ENCODE peak calls at places on chromosomes 1 and 21, in eight cellular contexts. One of them, this sample, is unnamed.

GRCh38 chr1:68328485-68328884 is 96.2 kb upstream of the WLS start:
- DNase-seq in CD8-positive, alpha-beta T cell: no peak
- DNase-seq in A549: no peak
- DNase-seq in breast epithelium: no peak
- DNase-seq in BJ: no peak
- DNase-seq in bronchial epithelial cell: no peak
- DNase-seq in fibroblast of the aortic adventitia: peak
- DNase-seq in HCT116: no peak
- DNase-seq in this sample: no peak

GRCh38 chr1:244439391-244440032 is 12.2 kb downstream of the ADSS2 start:
- DNase-seq in CD8-positive, alpha-beta T cell: no peak
- DNase-seq in A549: no peak
- DNase-seq in breast epithelium: no peak
- DNase-seq in BJ: no peak
- DNase-seq in bronchial epithelial cell: no peak
- DNase-seq in fibroblast of the aortic adventitia: no peak
- DNase-seq in HCT116: no peak
- DNase-seq in this sample: no peak

GRCh38 chr1:243890576-243890975 is 40.5 kb upstream of the AKT3 start:
- DNase-seq in CD8-positive, alpha-beta T cell: no peak
- DNase-seq in A549: no peak
- DNase-seq in breast epithelium: no peak
- DNase-seq in BJ: peak
- DNase-seq in bronchial epithelial cell: peak
- DNase-seq in fibroblast of the aortic adventitia: peak
- DNase-seq in HCT116: no peak
- DNase-seq in this sample: peak

GRCh38 chr21:35027558-35028450 is 21.3 kb downstream of the RUNX1 start:
- DNase-seq in CD8-positive, alpha-beta T cell: no peak
- DNase-seq in A549: no peak
- DNase-seq in breast epithelium: no peak
- DNase-seq in BJ: no peak
- DNase-seq in bronchial epithelial cell: no peak
- DNase-seq in fibroblast of the aortic adventitia: no peak
- DNase-seq in HCT116: no peak
- DNase-seq in this sample: no peak

GRCh38 chr1:44947060-44947773 is 39.2 kb downstream of the EIF2B3 start:
- DNase-seq in CD8-positive, alpha-beta T cell: no peak
- DNase-seq in A549: no peak
- DNase-seq in breast epithelium: no peak
- DNase-seq in BJ: peak
- DNase-seq in bronchial epithelial cell: no peak
- DNase-seq in fibroblast of the aortic adventitia: peak
- DNase-seq in HCT116: no peak
- DNase-seq in this sample: peak

GRCh38 chr1:244778356-244778755 is 57.1 kb upstream of the COX20 start:
- DNase-seq in CD8-positive, alpha-beta T cell: no peak
- DNase-seq in A549: peak
- DNase-seq in breast epithelium: no peak
- DNase-seq in BJ: peak
- DNase-seq in bronchial epithelial cell: peak
- DNase-seq in fibroblast of the aortic adventitia: peak
- DNase-seq in HCT116: peak
- DNase-seq in this sample: peak

GRCh38 chr1:25556791-25557476 is 13.5 kb downstream of the LDLRAP1 start:
- DNase-seq in CD8-positive, alpha-beta T cell: peak
- DNase-seq in A549: no peak
- DNase-seq in breast epithelium: no peak
- DNase-seq in BJ: no peak
- DNase-seq in bronchial epithelial cell: peak
- DNase-seq in fibroblast of the aortic adventitia: peak
- DNase-seq in HCT116: no peak
- DNase-seq in this sample: peak

GRCh38 chr21:45630876-45631275 is 12.6 kb upstream of the PCBP3 start:
- DNase-seq in CD8-positive, alpha-beta T cell: no peak
- DNase-seq in A549: no peak
- DNase-seq in breast epithelium: no peak
- DNase-seq in BJ: no peak
- DNase-seq in bronchial epithelial cell: no peak
- DNase-seq in fibroblast of the aortic adventitia: no peak
- DNase-seq in HCT116: no peak
- DNase-seq in this sample: no peak

GRCh38 chr1:9294440-9294773 is 1.7 kb downstream of the SPSB1 start:
- DNase-seq in CD8-positive, alpha-beta T cell: no peak
- DNase-seq in A549: no peak
- DNase-seq in breast epithelium: no peak
- DNase-seq in BJ: no peak
- DNase-seq in bronchial epithelial cell: peak
- DNase-seq in fibroblast of the aortic adventitia: peak
- DNase-seq in HCT116: no peak
- DNase-seq in this sample: peak

GRCh38 chr1:190043655-190044054 is 434.0 kb downstream of the BRINP3 start:
- DNase-seq in CD8-positive, alpha-beta T cell: no peak
- DNase-seq in A549: no peak
- DNase-seq in breast epithelium: no peak
- DNase-seq in BJ: no peak
- DNase-seq in bronchial epithelial cell: no peak
- DNase-seq in fibroblast of the aortic adventitia: no peak
- DNase-seq in HCT116: no peak
- DNase-seq in this sample: no peak

GRCh38 chr1:20604678-20605077 is 15.8 kb downstream of the CDA start:
- DNase-seq in CD8-positive, alpha-beta T cell: no peak
- DNase-seq in A549: no peak
- DNase-seq in breast epithelium: no peak
- DNase-seq in BJ: no peak
- DNase-seq in bronchial epithelial cell: peak
- DNase-seq in fibroblast of the aortic adventitia: no peak
- DNase-seq in HCT116: no peak
- DNase-seq in this sample: no peak

GRCh38 chr1:76677775-76678405 is 189.4 kb upstream of the ST6GALNAC5 start:
- DNase-seq in CD8-positive, alpha-beta T cell: no peak
- DNase-seq in A549: no peak
- DNase-seq in breast epithelium: no peak
- DNase-seq in BJ: no peak
- DNase-seq in bronchial epithelial cell: no peak
- DNase-seq in fibroblast of the aortic adventitia: no peak
- DNase-seq in HCT116: no peak
- DNase-seq in this sample: no peak

GRCh38 chr1:19734472-19734999 is 65.2 kb downstream of the TMCO4 start:
- DNase-seq in CD8-positive, alpha-beta T cell: no peak
- DNase-seq in A549: no peak
- DNase-seq in breast epithelium: no peak
- DNase-seq in BJ: no peak
- DNase-seq in bronchial epithelial cell: no peak
- DNase-seq in fibroblast of the aortic adventitia: peak
- DNase-seq in HCT116: no peak
- DNase-seq in this sample: peak

GRCh38 chr1:15592285-15592684 is 7.4 kb upstream of the AGMAT start:
- DNase-seq in CD8-positive, alpha-beta T cell: no peak
- DNase-seq in A549: no peak
- DNase-seq in breast epithelium: no peak
- DNase-seq in BJ: no peak
- DNase-seq in bronchial epithelial cell: peak
- DNase-seq in fibroblast of the aortic adventitia: no peak
- DNase-seq in HCT116: no peak
- DNase-seq in this sample: no peak

GRCh38 chr1:117033149-117033548 is 27.0 kb upstream of the TTF2 start:
- DNase-seq in CD8-positive, alpha-beta T cell: no peak
- DNase-seq in A549: no peak
- DNase-seq in breast epithelium: no peak
- DNase-seq in BJ: no peak
- DNase-seq in bronchial epithelial cell: no peak
- DNase-seq in fibroblast of the aortic adventitia: no peak
- DNase-seq in HCT116: no peak
- DNase-seq in this sample: no peak

GRCh38 chr1:178798232-178798861 is 72.5 kb downstream of the ANGPTL1 start:
- DNase-seq in CD8-positive, alpha-beta T cell: no peak
- DNase-seq in A549: no peak
- DNase-seq in breast epithelium: no peak
- DNase-seq in BJ: no peak
- DNase-seq in bronchial epithelial cell: no peak
- DNase-seq in fibroblast of the aortic adventitia: no peak
- DNase-seq in HCT116: no peak
- DNase-seq in this sample: no peak

GRCh38 chr1:225767591-225768540 is 9.8 kb upstream of the SRP9 start:
- DNase-seq in CD8-positive, alpha-beta T cell: no peak
- DNase-seq in A549: no peak
- DNase-seq in breast epithelium: peak
- DNase-seq in BJ: no peak
- DNase-seq in bronchial epithelial cell: peak
- DNase-seq in fibroblast of the aortic adventitia: peak
- DNase-seq in HCT116: no peak
- DNase-seq in this sample: peak

GRCh38 chr1:39995973-39996393 is 41.0 kb downstream of the MFSD2A start:
- DNase-seq in CD8-positive, alpha-beta T cell: peak
- DNase-seq in A549: no peak
- DNase-seq in breast epithelium: no peak
- DNase-seq in BJ: no peak
- DNase-seq in bronchial epithelial cell: no peak
- DNase-seq in fibroblast of the aortic adventitia: no peak
- DNase-seq in HCT116: no peak
- DNase-seq in this sample: no peak

GRCh38 chr1:56468472-56468871 is 110.9 kb downstream of the PLPP3 start:
- DNase-seq in CD8-positive, alpha-beta T cell: no peak
- DNase-seq in A549: no peak
- DNase-seq in breast epithelium: no peak
- DNase-seq in BJ: no peak
- DNase-seq in bronchial epithelial cell: no peak
- DNase-seq in fibroblast of the aortic adventitia: no peak
- DNase-seq in HCT116: no peak
- DNase-seq in this sample: peak

GRCh38 chr1:36024761-36025303 is 59.1 kb upstream of the TEKT2 start:
- DNase-seq in CD8-positive, alpha-beta T cell: no peak
- DNase-seq in A549: no peak
- DNase-seq in breast epithelium: no peak
- DNase-seq in BJ: no peak
- DNase-seq in bronchial epithelial cell: no peak
- DNase-seq in fibroblast of the aortic adventitia: no peak
- DNase-seq in HCT116: no peak
- DNase-seq in this sample: no peak

GRCh38 chr1:93750946-93751345 is 69.3 kb upstream of the BCAR3 start:
- DNase-seq in CD8-positive, alpha-beta T cell: no peak
- DNase-seq in A549: no peak
- DNase-seq in breast epithelium: no peak
- DNase-seq in BJ: no peak
- DNase-seq in bronchial epithelial cell: no peak
- DNase-seq in fibroblast of the aortic adventitia: no peak
- DNase-seq in HCT116: no peak
- DNase-seq in this sample: no peak

GRCh38 chr1:2535981-2536380 is 5.9 kb upstream of the HES5 start:
- DNase-seq in CD8-positive, alpha-beta T cell: no peak
- DNase-seq in A549: no peak
- DNase-seq in breast epithelium: no peak
- DNase-seq in BJ: no peak
- DNase-seq in bronchial epithelial cell: no peak
- DNase-seq in fibroblast of the aortic adventitia: no peak
- DNase-seq in HCT116: no peak
- DNase-seq in this sample: no peak
- TF ChIP-seq CTCF in CD8-positive, alpha-beta T cell: no peak
- TF ChIP-seq CTCF in A549: no peak
- TF ChIP-seq CTCF in breast epithelium: no peak
- TF ChIP-seq CTCF in BJ: no peak
- TF ChIP-seq CTCF in bronchial epithelial cell: no peak
- TF ChIP-seq CTCF in fibroblast of the aortic adventitia: no peak
- TF ChIP-seq CTCF in HCT116: no peak
- TF ChIP-seq CTCF in this sample: no peak

DNA sequence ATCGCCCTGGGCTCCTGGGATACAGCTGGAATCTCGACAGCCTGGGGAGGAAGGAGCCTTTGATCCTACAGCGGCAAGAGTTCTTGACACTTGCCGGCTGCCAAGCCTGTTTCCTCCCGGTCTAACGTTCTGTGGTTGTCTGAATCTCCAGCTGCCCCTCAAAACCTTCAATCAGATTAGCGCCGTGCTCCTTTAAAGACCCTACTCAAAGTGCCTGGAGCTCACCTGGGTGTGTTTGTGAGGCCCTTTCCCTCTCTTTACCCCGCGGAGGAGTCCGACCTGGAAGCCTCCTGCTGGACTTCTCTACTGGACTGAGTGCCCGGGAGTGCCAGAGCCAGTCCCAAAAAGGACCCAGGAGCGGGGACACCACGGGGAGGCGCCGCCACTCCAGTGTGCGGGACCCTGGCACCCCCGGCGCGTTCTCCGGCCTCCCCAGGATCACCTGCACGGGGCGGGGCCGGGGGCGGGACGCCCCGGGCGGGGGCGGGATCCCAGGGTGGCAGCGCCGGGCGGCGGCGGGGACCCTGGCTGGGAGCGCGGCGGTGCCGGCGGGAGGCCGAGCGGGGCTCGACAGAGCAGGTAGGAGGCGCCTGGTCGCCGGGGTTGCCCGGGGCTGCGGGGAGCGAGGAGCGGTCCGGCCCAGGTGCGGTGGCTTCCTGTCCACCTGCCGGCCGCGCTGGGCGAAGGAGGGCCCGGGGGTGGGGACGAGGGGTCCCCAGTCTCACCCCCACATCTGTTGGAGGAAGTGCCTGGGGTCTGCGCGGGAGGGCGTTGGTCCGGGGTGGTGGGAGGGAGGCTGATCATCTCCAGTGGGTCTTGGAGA is at the start of gene NCMAP:
- DNase-seq in CD8-positive, alpha-beta T cell: peak
- DNase-seq in A549: no peak
- DNase-seq in breast epithelium: no peak
- DNase-seq in BJ: no peak
- DNase-seq in bronchial epithelial cell: no peak
- DNase-seq in fibroblast of the aortic adventitia: no peak
- DNase-seq in HCT116: peak
- DNase-seq in this sample: no peak
- H3K4me3 ChIP-seq in CD8-positive, alpha-beta T cell: peak
- H3K4me3 ChIP-seq in A549: peak
- H3K4me3 ChIP-seq in breast epithelium: peak
- H3K4me3 ChIP-seq in BJ: no peak
- H3K4me3 ChIP-seq in bronchial epithelial cell: peak
- H3K4me3 ChIP-seq in fibroblast of the aortic adventitia: no peak
- H3K4me3 ChIP-seq in HCT116: peak
- H3K4me3 ChIP-seq in this sample: no peak

DNA sequence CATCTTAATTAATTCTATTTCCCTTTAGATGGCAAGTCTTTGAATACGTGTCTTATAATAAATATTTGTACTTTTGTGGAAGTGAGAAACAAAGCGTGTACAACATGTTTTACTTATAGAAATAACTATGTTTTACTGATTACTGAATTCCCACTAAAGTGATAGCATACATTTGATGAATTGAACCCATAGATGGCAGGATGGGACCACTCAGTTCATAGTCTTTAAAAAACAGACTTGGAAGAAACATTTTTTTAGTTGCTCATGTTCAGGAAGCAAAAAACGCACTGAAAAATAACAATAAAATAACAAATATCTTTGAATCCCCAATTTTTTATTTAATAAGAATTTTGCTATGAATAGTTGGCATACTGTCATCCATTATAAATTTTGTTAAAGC is 507.1 kb upstream of the ZRANB2 start:
- DNase-seq in CD8-positive, alpha-beta T cell: no peak
- DNase-seq in A549: no peak
- DNase-seq in breast epithelium: no peak
- DNase-seq in BJ: peak
- DNase-seq in bronchial epithelial cell: peak
- DNase-seq in fibroblast of the aortic adventitia: peak
- DNase-seq in HCT116: no peak
- DNase-seq in this sample: peak
- TF ChIP-seq CTCF in CD8-positive, alpha-beta T cell: no peak
- TF ChIP-seq CTCF in A549: no peak
- TF ChIP-seq CTCF in breast epithelium: no peak
- TF ChIP-seq CTCF in BJ: peak
- TF ChIP-seq CTCF in bronchial epithelial cell: no peak
- TF ChIP-seq CTCF in fibroblast of the aortic adventitia: peak
- TF ChIP-seq CTCF in HCT116: no peak
- TF ChIP-seq CTCF in this sample: peak

GRCh38 chr1:229015791-229016190 is 255.1 kb upstream of the RAB4A start:
- DNase-seq in CD8-positive, alpha-beta T cell: no peak
- DNase-seq in A549: no peak
- DNase-seq in breast epithelium: no peak
- DNase-seq in BJ: no peak
- DNase-seq in bronchial epithelial cell: no peak
- DNase-seq in fibroblast of the aortic adventitia: no peak
- DNase-seq in HCT116: no peak
- DNase-seq in this sample: no peak
- H3K4me3 ChIP-seq in CD8-positive, alpha-beta T cell: no peak
- H3K4me3 ChIP-seq in A549: no peak
- H3K4me3 ChIP-seq in breast epithelium: no peak
- H3K4me3 ChIP-seq in BJ: no peak
- H3K4me3 ChIP-seq in bronchial epithelial cell: no peak
- H3K4me3 ChIP-seq in fibroblast of the aortic adventitia: no peak
- H3K4me3 ChIP-seq in HCT116: no peak
- H3K4me3 ChIP-seq in this sample: no peak